ENCODE peak calls at places on chromosomes 1 and 21, in seven cellular contexts. L is activated naive CD8-positive, alpha-beta T cell treated with anti-CD3 and anti-CD28 coated beads for 36 hours; J is islet precursor cell; B is left kidney; T is EL; W is heart left ventricle; C is HEK293T. R is an unnamed sample.

GRCh38 chr21:35481005-35481404 is 431.9 kb upstream of the RUNX1 start:
- DNase-seq in L (no peak), J (no peak), C (no peak), W (no peak), B (no peak), T (no peak), R (no peak)

GRCh38 chr1:113540328-113540727 is 150.0 kb downstream of the MAGI3 start:
- DNase-seq in B (no peak), W (no peak), C (no peak), T (no peak), J (no peak), L (no peak), R (no peak)

GRCh38 chr1:177959793-177960515 is 9.9 kb downstream of the SEC16B start:
- DNase-seq in W (no peak), T (peak), C (peak), B (peak), L (no peak), J (no peak), R (peak)

GRCh38 chr1:238329671-238330070 is 438.9 kb upstream of the ZP4 start:
- DNase-seq in L (no peak), W (no peak), J (no peak), C (no peak), T (peak), B (no peak), R (no peak)

GRCh38 chr1:154791292-154792278 is 78.5 kb downstream of the KCNN3 start:
- DNase-seq in L (peak), J (no peak), C (peak), W (no peak), B (no peak), T (peak), R (peak)

GRCh38 chr1:3352952-3353331 is 101.5 kb upstream of the ARHGEF16 start:
- DNase-seq in W (peak), C (peak), J (no peak), B (peak), L (no peak), T (no peak), R (peak)

GRCh38 chr1:244654284-244655038 is 1.5 kb downstream of the DESI2 start:
- DNase-seq in T (peak), L (no peak), J (no peak), C (no peak), B (no peak), W (no peak), R (no peak)

GRCh38 chr1:201584510-201584991 is 45.6 kb downstream of the NAV1 start:
- DNase-seq in J (peak), L (no peak), T (peak), C (no peak), B (peak), W (peak), R (peak)

GRCh38 chr1:244137725-244138124 is 86.6 kb downstream of the ZBTB18 start:
- DNase-seq in L (no peak), B (no peak), W (no peak), J (no peak), C (no peak), T (no peak), R (peak)

GRCh38 chr1:162756523-162756922 is 34.0 kb upstream of the HSD17B7 start:
- DNase-seq in C (no peak), B (no peak), W (no peak), J (no peak), T (peak), L (no peak), R (peak)

GRCh38 chr1:178057863-178058576 is 35.9 kb upstream of the RASAL2 start:
- DNase-seq in W (peak), T (peak), C (no peak), B (peak), L (no peak), J (no peak), R (peak)

GRCh38 chr1:156865258-156865657 is 4.6 kb downstream of the NTRK1 start:
- DNase-seq in J (no peak), W (no peak), B (no peak), L (no peak), T (no peak), C (no peak), R (no peak)

GRCh38 chr1:12097321-12097720 is 34.2 kb downstream of the TNFRSF8 start:
- DNase-seq in T (peak), C (no peak), L (no peak), W (no peak), B (no peak), J (no peak), R (no peak)

GRCh38 chr1:156748670-156749428 is 2.6 kb downstream of the HDGF start:
- DNase-seq in W (peak), B (no peak), L (no peak), J (no peak), C (no peak), T (peak), R (no peak)

GRCh38 chr1:222617367-222617951 is 438 bp upstream of the MIA3 start:
- DNase-seq in T (peak), J (peak), B (peak), C (peak), W (peak), L (peak), R (peak)

GRCh38 chr1:223143760-223144248 is 756 bp upstream of the TLR5 start:
- DNase-seq in C (no peak), W (peak), L (peak), B (peak), T (no peak), J (no peak), R (no peak)

R was measured in brain microvascular endothelial cell.